ENCODE peak calls at places on chromosomes 12 and 14, in nine cellular contexts. L, J, F, B, P, O, N, K and U are unnamed samples. For H3K4me1, the result is how much of the 10 kb centered on the place peaks cover.

GRCh38 chr14:70416322-70416716 is 571 bp downstream of the SYNJ2BP start:
- DNase-seq in L (no peak), J (no peak), F (no peak), B (no peak), P (no peak), O (no peak), N (peak), K (no peak), U (no peak)

GRCh38 chr12:132391326-132392041 is 62.1 kb upstream of the GALNT9 start:
- DNase-seq in L (no peak), J (no peak), F (peak), B (no peak), P (no peak), O (no peak), N (no peak), K (no peak), U (no peak)

GRCh38 chr12:59973515-59973914 is 377.7 kb downstream of the SLC16A7 start:
- DNase-seq in L (no peak), J (no peak), F (no peak), B (no peak), P (no peak), O (no peak), N (no peak), K (no peak), U (no peak)

GRCh38 chr12:67358686-67359374 is 89.7 kb downstream of the CAND1 start:
- DNase-seq in L (no peak), J (peak), F (no peak), B (no peak), P (no peak), O (no peak), N (no peak), K (no peak), U (no peak)

GRCh38 chr12:30926243-30927209 is at the start of gene TSPAN11:
- DNase-seq in L (peak), J (peak), F (no peak), B (no peak), P (no peak), O (peak), N (peak), K (no peak), U (peak)

GRCh38 chr14:48792376-48793024 is 793.7 kb downstream of the RPS29 start:
- DNase-seq in L (peak), J (no peak), F (no peak), B (no peak), P (no peak), O (no peak), N (no peak), K (no peak), U (no peak)

GRCh38 chr14:58712357-58712756 is 74.6 kb downstream of the DACT1 start:
- DNase-seq in L (no peak), J (peak), F (no peak), B (no peak), P (no peak), O (no peak), N (peak), K (no peak), U (no peak)

GRCh38 chr12:107929436-107929835 is 154.9 kb downstream of the ASCL4 start:
- DNase-seq in L (peak), J (no peak), F (no peak), B (no peak), P (no peak), O (peak), N (peak), K (peak), U (no peak)

GRCh38 chr12:78898416-78898815 is 33.8 kb downstream of the SYT1 start:
- DNase-seq in L (no peak), J (no peak), F (no peak), B (no peak), P (no peak), O (peak), N (peak), K (no peak), U (no peak)

GRCh38 chr12:93202688-93203087 is 175.0 kb upstream of the NUDT4 start:
- DNase-seq in L (no peak), J (no peak), F (no peak), B (no peak), P (no peak), O (no peak), N (no peak), K (no peak), U (no peak)

GRCh38 chr12:121797937-121798801 is 4.7 kb upstream of the RHOF start:
- DNase-seq in L (peak), J (peak), F (no peak), B (no peak), P (no peak), O (peak), N (peak), K (no peak), U (peak)

GRCh38 chr12:104152691-104153241 is 14.8 kb upstream of the NFYB start:
- DNase-seq in L (no peak), J (no peak), F (no peak), B (no peak), P (no peak), O (no peak), N (no peak), K (no peak), U (no peak)

GRCh38 chr12:20492251-20492728 is 124.0 kb downstream of the PDE3A start:
- DNase-seq in L (no peak), J (no peak), F (no peak), B (peak), P (no peak), O (no peak), N (no peak), K (no peak), U (no peak)

GRCh38 chr14:63928744-63929174 is 76.0 kb downstream of the SYNE2 start:
- DNase-seq in L (no peak), J (no peak), F (no peak), B (no peak), P (no peak), O (no peak), N (peak), K (no peak), U (no peak)

GRCh38 chr12:45912774-45913173 is 77.6 kb downstream of the SCAF11 start:
- DNase-seq in L (no peak), J (no peak), F (no peak), B (no peak), P (no peak), O (no peak), N (peak), K (no peak), U (no peak)

GRCh38 chr12:114123108-114123507 is 157.0 kb upstream of the RBM19 start:
- DNase-seq in L (no peak), J (no peak), F (no peak), B (no peak), P (no peak), O (no peak), N (no peak), K (peak), U (no peak)

GRCh38 chr12:26028953-26029740 is 70.7 kb downstream of the RASSF8 start:
- DNase-seq in L (peak), J (no peak), F (no peak), B (no peak), P (no peak), O (no peak), N (peak), K (no peak), U (no peak)

GRCh38 chr12:21677622-21678277 is 20.1 kb upstream of the LDHB start:
- DNase-seq in L (no peak), J (peak), F (no peak), B (no peak), P (no peak), O (no peak), N (no peak), K (no peak), U (no peak)

GRCh38 chr12:6965026-6965661 is 5.3 kb downstream of the PHB2 start:
- DNase-seq in L (peak), J (peak), F (peak), B (peak), P (peak), O (peak), N (peak), K (no peak), U (peak)

GRCh38 chr14:53193193-53193592 is 40.1 kb upstream of the DDHD1 start:
- DNase-seq in L (no peak), J (no peak), F (no peak), B (no peak), P (no peak), O (no peak), N (no peak), K (no peak), U (no peak)

GRCh38 chr14:90698379-90698869 is 117.8 kb downstream of the TTC7B start:
- DNase-seq in L (peak), J (no peak), F (no peak), B (no peak), P (no peak), O (peak), N (peak), K (no peak), U (peak)

GRCh38 chr14:54497224-54497623 is 8.4 kb upstream of the GMFB start:
- DNase-seq in L (no peak), J (no peak), F (no peak), B (no peak), P (no peak), O (no peak), N (no peak), K (no peak), U (no peak)

GRCh38 chr14:53249059-53249458 is 95.9 kb upstream of the DDHD1 start:
- DNase-seq in L (no peak), J (no peak), F (no peak), B (no peak), P (no peak), O (no peak), N (no peak), K (no peak), U (no peak)

GRCh38 chr12:57752668-57753000 is 524 bp upstream of the CDK4 start:
- DNase-seq in L (no peak), J (no peak), F (no peak), B (no peak), P (no peak), O (no peak), N (no peak), K (no peak), U (no peak)

GRCh38 chr14:32378284-32378683 is 49.2 kb downstream of the AKAP6 start:
- DNase-seq in L (no peak), J (no peak), F (no peak), B (no peak), P (no peak), O (no peak), N (no peak), K (no peak), U (no peak)

GRCh38 chr12:45122776-45123380 is 72.0 kb upstream of the DBX2 start:
- DNase-seq in L (peak), J (no peak), F (no peak), B (peak), P (no peak), O (no peak), N (peak), K (no peak), U (no peak)

GRCh38 chr14:83706555-83706954 is 1823.4 kb upstream of the FLRT2 start:
- DNase-seq in L (no peak), J (no peak), F (no peak), B (no peak), P (no peak), O (no peak), N (peak), K (peak), U (no peak)

GRCh38 chr12:64010069-64010686 is 165.7 kb downstream of the SRGAP1 start:
- DNase-seq in L (no peak), J (peak), F (no peak), B (peak), P (no peak), O (no peak), N (no peak), K (no peak), U (no peak)

GRCh38 chr12:124371970-124372555 is 77.2 kb downstream of the RFLNA start:
- DNase-seq in L (no peak), J (no peak), F (no peak), B (no peak), P (no peak), O (no peak), N (no peak), K (no peak), U (no peak)

GRCh38 chr12:88816201-88816600 is 235.9 kb upstream of the KITLG start:
- DNase-seq in L (no peak), J (no peak), F (no peak), B (no peak), P (no peak), O (no peak), N (no peak), K (no peak), U (no peak)

GRCh38 chr14:55059333-55059732 is 7.9 kb downstream of the MAPK1IP1L start:
- DNase-seq in L (no peak), J (no peak), F (no peak), B (no peak), P (no peak), O (no peak), N (no peak), K (no peak), U (no peak)

GRCh38 chr12:119727600-119728436 is 59.9 kb downstream of the PRKAB1 start:
- DNase-seq in L (no peak), J (no peak), F (no peak), B (no peak), P (no peak), O (no peak), N (no peak), K (no peak), U (no peak)

GRCh38 chr12:69685810-69686209 is 13.3 kb downstream of the BEST3 start:
- DNase-seq in L (no peak), J (no peak), F (no peak), B (peak), P (no peak), O (peak), N (no peak), K (no peak), U (no peak)

GRCh38 chr14:100470523-100470897 is 116.7 kb downstream of the BEGAIN start:
- DNase-seq in L (no peak), J (no peak), F (no peak), B (no peak), P (no peak), O (no peak), N (no peak), K (no peak), U (no peak)

GRCh38 chr12:12333407-12333831 is 16.6 kb downstream of the MANSC1 start:
- DNase-seq in L (no peak), J (peak), F (no peak), B (no peak), P (no peak), O (no peak), N (no peak), K (no peak), U (no peak)

GRCh38 chr12:98973395-98973794 is 328.3 kb downstream of the APAF1 start:
- DNase-seq in L (no peak), J (no peak), F (no peak), B (no peak), P (no peak), O (peak), N (no peak), K (no peak), U (no peak)

GRCh38 chr12:79083181-79083580 is 218.6 kb downstream of the SYT1 start:
- DNase-seq in L (no peak), J (no peak), F (no peak), B (no peak), P (no peak), O (no peak), N (no peak), K (no peak), U (no peak)

GRCh38 chr12:94305293-94305957 is 154.2 kb downstream of the CEP83 start:
- DNase-seq in L (no peak), J (peak), F (no peak), B (no peak), P (no peak), O (no peak), N (no peak), K (no peak), U (no peak)

GRCh38 chr12:54984602-54985376 is at the start of gene TESPA1:
- DNase-seq in L (no peak), J (no peak), F (peak), B (no peak), P (peak), O (peak), N (no peak), K (no peak), U (peak)

DNA sequence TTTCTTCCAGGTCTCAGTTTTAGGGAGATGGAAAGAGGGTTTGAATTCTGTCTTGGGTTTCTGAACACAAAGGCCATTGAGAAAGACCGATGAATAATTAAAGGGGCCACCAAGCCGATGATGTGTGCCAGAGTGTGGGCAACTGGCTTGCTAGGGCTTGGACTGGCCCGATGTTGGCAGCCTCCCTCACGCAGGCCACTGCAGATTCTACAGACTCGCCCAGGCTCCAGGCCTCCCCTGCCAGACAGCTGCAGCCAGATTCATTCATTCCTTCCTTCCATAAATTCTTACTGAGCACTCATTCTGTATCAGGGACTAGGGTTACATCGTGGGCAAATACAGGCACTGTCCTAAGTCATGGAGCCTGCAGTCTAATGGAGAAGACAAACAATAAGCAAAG is 34.9 kb downstream of the ACTN1 start:
- DNase-seq in L (no peak), J (no peak), F (no peak), B (no peak), P (no peak), O (no peak), N (no peak), K (no peak), U (no peak)
- H3K4me1 ChIP-seq in L (half or more), J (half or more), F (half or more), B (half or more), P (half or more), O (half or more), N (half or more), K (under half), U (half or more)

GRCh38 chr14:22476005-22476751 is 112.8 kb downstream of the DAD1 start:
- DNase-seq in L (no peak), J (no peak), F (no peak), B (no peak), P (no peak), O (no peak), N (no peak), K (no peak), U (no peak)
- H3K4me3 ChIP-seq in L (no peak), J (no peak), F (no peak), B (no peak), P (no peak), O (no peak), N (no peak), K (no peak), U (no peak)

GRCh38 chr12:68614105-68614679 is 3.5 kb downstream of the RAP1B start:
- DNase-seq in L (no peak), J (no peak), F (no peak), B (no peak), P (no peak), O (no peak), N (no peak), K (no peak), U (no peak)

GRCh38 chr12:68612675-68613074 is 2.0 kb downstream of the RAP1B start:
- DNase-seq in L (peak), J (no peak), F (no peak), B (no peak), P (peak), O (no peak), N (no peak), K (no peak), U (no peak)

GRCh38 chr12:68613209-68613904 is 2.7 kb downstream of the RAP1B start:
- DNase-seq in L (peak), J (no peak), F (no peak), B (no peak), P (peak), O (no peak), N (no peak), K (no peak), U (no peak)

GRCh38 chr12:68612245-68612644 is 1.5 kb downstream of the RAP1B start:
- DNase-seq in L (peak), J (no peak), F (no peak), B (no peak), P (no peak), O (no peak), N (no peak), K (no peak), U (no peak)

DNA sequence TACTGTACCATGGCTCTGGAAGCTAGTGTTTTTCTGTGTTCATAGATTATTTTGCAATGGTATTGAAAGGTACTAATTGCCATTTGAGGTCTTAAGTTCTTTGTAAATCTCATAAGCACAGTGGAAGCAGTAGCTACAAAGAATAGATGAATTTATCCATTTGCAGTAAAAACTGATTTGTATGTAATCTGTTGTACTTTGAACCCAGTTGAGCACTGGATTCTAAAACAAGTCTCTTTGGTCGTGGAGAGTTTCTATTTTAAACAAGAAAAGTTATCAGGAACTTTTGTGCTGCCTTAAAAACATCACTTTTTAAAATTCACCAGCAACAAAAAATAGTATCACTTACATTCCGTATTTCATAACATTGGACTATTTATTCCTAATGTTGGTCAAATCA is 4.1 kb downstream of the RAP1B start:
- DNase-seq in L (no peak), J (no peak), F (no peak), B (no peak), P (no peak), O (no peak), N (no peak), K (no peak), U (no peak)
- H3K27ac ChIP-seq in L (peak), J (peak), F (peak), B (peak), P (no peak), O (no peak), N (peak), K (no peak), U (no peak)

DNA sequence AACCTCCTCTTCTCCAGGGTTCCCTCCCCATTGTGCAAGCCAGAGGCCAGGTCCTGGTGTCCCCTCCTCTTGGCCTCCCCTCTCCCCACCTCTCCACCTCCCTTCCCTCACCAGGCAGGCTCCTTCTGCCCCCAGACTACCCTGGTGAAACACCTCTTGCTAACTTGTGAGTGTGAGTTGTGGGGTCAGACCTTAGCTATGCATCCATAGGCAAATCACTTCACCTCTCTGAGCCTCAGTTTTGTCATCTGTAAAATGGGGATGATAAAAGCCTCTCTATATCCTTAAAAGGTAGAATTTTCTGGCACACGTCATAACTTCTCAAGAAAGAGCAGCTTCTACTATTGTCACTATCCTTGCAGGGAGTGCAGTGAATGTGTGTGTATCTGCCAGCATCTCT is 7.9 kb upstream of the DIO3 start:
- DNase-seq in L (no peak), J (peak), F (no peak), B (no peak), P (no peak), O (no peak), N (no peak), K (no peak), U (no peak)
- H3K4me1 ChIP-seq in L (under half), J (under half), F (under half), B (under half), P (under half), O (under half), N (under half), K (under half), U (under half)

DNA sequence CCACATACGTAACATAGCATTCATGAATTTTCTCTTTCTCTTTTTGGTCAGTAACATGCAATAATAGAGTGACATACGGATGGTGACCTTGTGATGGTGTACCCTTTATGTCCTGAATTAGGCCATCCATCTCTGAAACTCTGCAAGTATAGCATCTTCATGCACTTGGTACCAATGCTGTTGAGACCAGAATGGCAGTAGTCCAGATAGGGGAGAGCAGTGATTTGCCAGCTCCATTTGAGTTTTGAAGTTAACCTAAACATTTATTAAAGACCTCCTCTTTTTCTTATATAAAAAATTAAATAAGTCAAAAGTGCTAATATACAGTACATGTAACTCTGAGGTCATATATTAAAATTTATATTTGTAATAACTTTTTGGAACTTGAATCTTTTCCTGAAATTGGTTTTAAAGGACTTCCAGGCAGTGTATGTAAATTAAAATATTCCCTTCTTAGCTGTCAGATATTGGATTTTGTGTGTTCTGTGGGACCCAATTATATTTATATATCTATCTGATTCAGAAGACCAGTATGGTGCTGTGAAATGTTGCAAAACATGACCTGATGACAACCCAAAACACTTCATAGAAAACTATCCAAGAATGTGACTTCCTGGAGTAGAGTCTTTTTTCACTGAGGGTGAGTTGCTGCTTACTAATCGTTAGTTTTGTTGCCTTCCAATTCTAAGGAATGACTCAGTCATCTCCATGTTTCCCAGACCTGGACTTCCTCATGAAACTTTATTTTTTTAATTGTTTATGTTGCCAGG is 3.5 kb downstream of the ELK3 start:
- DNase-seq in L (no peak), J (peak), F (no peak), B (no peak), P (no peak), O (no peak), N (no peak), K (no peak), U (no peak)
- H3K4me3 ChIP-seq in L (no peak), J (no peak), F (peak), B (no peak), P (no peak), O (no peak), N (no peak), K (no peak), U (no peak)